ENCODE peak calls at places on chromosomes 6 and 20, in seven cellular contexts. G is stomach; M is CD8-positive, alpha-beta T cell; Z is ovary; L is cardiac muscle cell; J is psoas muscle; B is pancreas. C is an unnamed sample. For H3K4me1 and H3K9me3, the result is how much of the 10 kb centered on the place peaks cover.

GRCh38 chr6:41706876-41707564 is 28.4 kb downstream of the TFEB start:
- DNase-seq in L (peak), B (no peak), M (no peak), Z (no peak), J (peak), G (no peak), C (no peak)

GRCh38 chr6:155212106-155212505 is 51.7 kb upstream of the CLDN20 start:
- DNase-seq in J (no peak), G (no peak), B (no peak), L (peak), Z (no peak), M (no peak), C (no peak)

GRCh38 chr6:147947521-147947920 is 395.1 kb upstream of the SASH1 start:
- DNase-seq in J (no peak), G (no peak), Z (no peak), B (no peak), L (peak), M (no peak), C (no peak)

GRCh38 chr6:145214570-145214969 is 520.8 kb downstream of the EPM2A start:
- DNase-seq in Z (no peak), L (peak), M (no peak), B (no peak), G (no peak), J (no peak), C (no peak)

GRCh38 chr6:16766043-16766521 is 4.8 kb upstream of the ATXN1 start:
- DNase-seq in M (no peak), B (no peak), G (no peak), J (no peak), Z (no peak), L (no peak), C (no peak)

GRCh38 chr20:61923371-61924166 is 142.1 kb downstream of the TAF4 start:
- DNase-seq in Z (no peak), M (no peak), L (no peak), B (no peak), J (peak), G (no peak), C (no peak)

GRCh38 chr20:19692685-19693119 is 65.4 kb upstream of the RIN2 start:
- DNase-seq in G (peak), J (peak), M (peak), L (peak), Z (peak), B (peak), C (peak)

GRCh38 chr6:37192669-37193068 is 22.7 kb downstream of the PIM1 start:
- DNase-seq in L (no peak), M (no peak), G (no peak), Z (no peak), B (no peak), J (no peak), C (no peak)

GRCh38 chr6:169158182-169158573 is 95.5 kb downstream of the THBS2 start:
- DNase-seq in M (no peak), L (peak), Z (peak), B (no peak), G (no peak), J (peak), C (peak)

GRCh38 chr6:19841181-19841580 is 4.0 kb downstream of the ID4 start:
- DNase-seq in L (peak), M (no peak), G (no peak), B (no peak), Z (no peak), J (no peak), C (no peak)
- H3K27ac ChIP-seq in L (peak), M (no peak), G (no peak), B (no peak), Z (no peak), J (no peak), C (peak)

GRCh38 chr6:167937948-167938911 is 59.2 kb upstream of the KIF25 start:
- DNase-seq in M (no peak), G (no peak), Z (no peak), L (no peak), B (no peak), J (no peak), C (peak)
- H3K4me1 ChIP-seq in M (under half), G (under half), Z (under half), L (under half), B (under half), J (under half), C (under half)

GRCh38 chr6:166402582-166403277 is 20.0 kb upstream of the MPC1 start:
- DNase-seq in L (peak), Z (no peak), M (no peak), G (no peak), J (no peak), B (no peak), C (peak)
- H3K9me3 ChIP-seq in L (under half), Z (under half), M (under half), G (under half), J (under half), B (under half), C (under half)

DNA sequence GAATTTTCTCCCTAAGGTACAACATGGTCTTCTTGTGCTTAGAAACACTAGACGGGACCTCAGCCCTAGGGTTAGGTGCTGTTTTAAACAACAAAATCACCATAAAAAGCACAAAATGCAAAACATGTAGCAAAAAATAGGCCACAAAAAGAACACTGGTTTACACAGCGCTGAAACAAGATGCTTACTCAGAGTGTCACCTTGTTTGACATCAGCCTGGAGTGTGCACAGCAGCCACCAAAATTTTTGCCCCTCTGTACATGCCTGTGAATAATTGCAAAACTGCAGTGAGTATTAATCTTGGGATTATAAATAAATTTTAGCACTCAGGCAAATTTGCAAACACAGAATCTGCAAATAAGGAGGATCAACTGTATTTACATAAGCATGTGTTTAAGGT is 110.1 kb downstream of the PLG start:
- DNase-seq in M (no peak), L (no peak), G (no peak), B (no peak), J (no peak), Z (no peak), C (no peak)
- H3K27ac ChIP-seq in M (no peak), L (no peak), G (no peak), B (no peak), J (no peak), Z (no peak), C (no peak)

DNA sequence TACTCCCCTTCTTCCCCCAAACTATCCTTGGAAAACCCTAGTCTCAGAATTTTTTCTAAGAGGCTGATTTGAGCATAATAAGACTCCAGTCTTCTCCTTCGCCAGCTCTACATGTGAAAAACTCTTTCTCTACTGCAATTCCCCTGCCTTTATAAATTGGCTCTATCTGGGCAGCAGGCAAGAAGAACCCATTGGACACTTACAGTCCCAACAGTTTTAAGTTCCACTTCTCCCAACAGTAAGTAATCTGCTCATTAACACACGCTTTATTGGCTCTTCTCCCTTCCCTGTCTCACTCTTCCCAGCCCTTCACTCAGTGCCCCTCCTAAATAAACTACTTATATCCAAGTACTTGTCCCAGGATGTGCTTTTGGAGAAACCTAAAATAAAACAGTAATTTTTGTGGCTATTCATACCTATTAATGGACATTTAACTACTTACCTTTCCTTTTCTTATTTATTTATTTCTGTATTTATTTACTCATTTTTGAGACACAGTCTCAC is 11.1 kb upstream of the DDR1 start:
- DNase-seq in L (no peak), B (no peak), Z (no peak), M (no peak), J (no peak), G (no peak), C (no peak)
- H3K4me1 ChIP-seq in L (under half), B (under half), Z (under half), M (under half), J (under half), G (under half), C (under half)

GRCh38 chr6:162942860-162943259 is 215.1 kb downstream of the PACRG start:
- DNase-seq in M (no peak), Z (no peak), G (no peak), B (no peak), J (no peak), L (peak), C (no peak)
- H3K9me3 ChIP-seq in M (under half), Z (under half), G (under half), B (under half), J (under half), L (under half), C (under half)

C was measured in endodermal cell.